ENCODE peak calls at places on chromosomes 4 and X, in ten cellular contexts. One of them, this sample, is unnamed.

GRCh38 chr4:143921160-143921559 is 15.8 kb upstream of the GYPE start:
- DNase-seq in activated T-helper 1 cell treated with anti-CD3 and anti-CD28 coated beads, Interleukin-12 subunit alpha, Interleukin-12 subunit beta, Interleukin-2, Interleukin-4 antibody, amounts not matched to agents 30 ng/mL and 10 ng/mL and 1 ng/mL, durations not matched to agents 14 hours and 24 hours and 36 hours: no peak
- DNase-seq in HEK293T: no peak
- DNase-seq in stimulated activated CD8-positive, alpha-beta memory T cell treated with anti-CD3 and anti-CD28 coated beads, Interleukin-7, amount 100 ng/mL, for 24 hours: no peak
- DNase-seq in GM12864: no peak
- DNase-seq in H9: no peak
- DNase-seq in AG04450: no peak
- DNase-seq in chondrocyte: no peak
- DNase-seq in RPMI8226: no peak
- DNase-seq in body of pancreas: no peak
- DNase-seq in this sample: no peak

GRCh38 chr4:99938243-99938753 is 8.1 kb downstream of the DNAJB14 start:
- DNase-seq in activated T-helper 1 cell treated with anti-CD3 and anti-CD28 coated beads, Interleukin-12 subunit alpha, Interleukin-12 subunit beta, Interleukin-2, Interleukin-4 antibody, amounts not matched to agents 30 ng/mL and 10 ng/mL and 1 ng/mL, durations not matched to agents 14 hours and 24 hours and 36 hours: no peak
- DNase-seq in HEK293T: no peak
- DNase-seq in stimulated activated CD8-positive, alpha-beta memory T cell treated with anti-CD3 and anti-CD28 coated beads, Interleukin-7, amount 100 ng/mL, for 24 hours: no peak
- DNase-seq in GM12864: no peak
- DNase-seq in H9: no peak
- DNase-seq in AG04450: no peak
- DNase-seq in chondrocyte: no peak
- DNase-seq in RPMI8226: no peak
- DNase-seq in body of pancreas: no peak
- DNase-seq in this sample: peak; percentile 6

GRCh38 chr4:158856852-158857251 is 88.0 kb downstream of the FNIP2 start:
- DNase-seq in activated T-helper 1 cell treated with anti-CD3 and anti-CD28 coated beads, Interleukin-12 subunit alpha, Interleukin-12 subunit beta, Interleukin-2, Interleukin-4 antibody, amounts not matched to agents 30 ng/mL and 10 ng/mL and 1 ng/mL, durations not matched to agents 14 hours and 24 hours and 36 hours: no peak
- DNase-seq in HEK293T: peak; percentile 33
- DNase-seq in stimulated activated CD8-positive, alpha-beta memory T cell treated with anti-CD3 and anti-CD28 coated beads, Interleukin-7, amount 100 ng/mL, for 24 hours: no peak
- DNase-seq in GM12864: no peak
- DNase-seq in H9: no peak
- DNase-seq in AG04450: peak; percentile 8
- DNase-seq in chondrocyte: no peak
- DNase-seq in RPMI8226: peak; percentile 3
- DNase-seq in body of pancreas: no peak
- DNase-seq in this sample: peak; percentile 79

GRCh38 chrX:106898462-106898861 is 4.7 kb downstream of the RIPPLY1 start:
- DNase-seq in activated T-helper 1 cell treated with anti-CD3 and anti-CD28 coated beads, Interleukin-12 subunit alpha, Interleukin-12 subunit beta, Interleukin-2, Interleukin-4 antibody, amounts not matched to agents 30 ng/mL and 10 ng/mL and 1 ng/mL, durations not matched to agents 14 hours and 24 hours and 36 hours: no peak
- DNase-seq in HEK293T: peak; percentile 67
- DNase-seq in stimulated activated CD8-positive, alpha-beta memory T cell treated with anti-CD3 and anti-CD28 coated beads, Interleukin-7, amount 100 ng/mL, for 24 hours: no peak
- DNase-seq in GM12864: peak; percentile 10
- DNase-seq in H9: no peak
- DNase-seq in AG04450: no peak
- DNase-seq in chondrocyte: no peak
- DNase-seq in RPMI8226: peak; percentile 37
- DNase-seq in body of pancreas: no peak
- DNase-seq in this sample: peak; percentile 59

GRCh38 chr4:25144870-25145481 is 15.3 kb downstream of the SEPSECS start:
- DNase-seq in activated T-helper 1 cell treated with anti-CD3 and anti-CD28 coated beads, Interleukin-12 subunit alpha, Interleukin-12 subunit beta, Interleukin-2, Interleukin-4 antibody, amounts not matched to agents 30 ng/mL and 10 ng/mL and 1 ng/mL, durations not matched to agents 14 hours and 24 hours and 36 hours: no peak
- DNase-seq in HEK293T: peak; percentile 8
- DNase-seq in stimulated activated CD8-positive, alpha-beta memory T cell treated with anti-CD3 and anti-CD28 coated beads, Interleukin-7, amount 100 ng/mL, for 24 hours: no peak
- DNase-seq in GM12864: no peak
- DNase-seq in H9: no peak
- DNase-seq in AG04450: no peak
- DNase-seq in chondrocyte: no peak
- DNase-seq in RPMI8226: peak; percentile 13
- DNase-seq in body of pancreas: no peak
- DNase-seq in this sample: peak; percentile 50

GRCh38 chrX:36898301-36898700 is 109.9 kb upstream of the FAM47C start:
- DNase-seq in activated T-helper 1 cell treated with anti-CD3 and anti-CD28 coated beads, Interleukin-12 subunit alpha, Interleukin-12 subunit beta, Interleukin-2, Interleukin-4 antibody, amounts not matched to agents 30 ng/mL and 10 ng/mL and 1 ng/mL, durations not matched to agents 14 hours and 24 hours and 36 hours: no peak
- DNase-seq in HEK293T: peak; percentile 20
- DNase-seq in stimulated activated CD8-positive, alpha-beta memory T cell treated with anti-CD3 and anti-CD28 coated beads, Interleukin-7, amount 100 ng/mL, for 24 hours: no peak
- DNase-seq in GM12864: no peak
- DNase-seq in H9: no peak
- DNase-seq in AG04450: no peak
- DNase-seq in chondrocyte: no peak
- DNase-seq in RPMI8226: peak; percentile 3
- DNase-seq in body of pancreas: no peak
- DNase-seq in this sample: peak; percentile 22

GRCh38 chr4:128524311-128524710 is 236.7 kb upstream of the PGRMC2 start:
- DNase-seq in activated T-helper 1 cell treated with anti-CD3 and anti-CD28 coated beads, Interleukin-12 subunit alpha, Interleukin-12 subunit beta, Interleukin-2, Interleukin-4 antibody, amounts not matched to agents 30 ng/mL and 10 ng/mL and 1 ng/mL, durations not matched to agents 14 hours and 24 hours and 36 hours: no peak
- DNase-seq in HEK293T: no peak
- DNase-seq in stimulated activated CD8-positive, alpha-beta memory T cell treated with anti-CD3 and anti-CD28 coated beads, Interleukin-7, amount 100 ng/mL, for 24 hours: no peak
- DNase-seq in GM12864: no peak
- DNase-seq in H9: no peak
- DNase-seq in AG04450: no peak
- DNase-seq in chondrocyte: no peak
- DNase-seq in RPMI8226: no peak
- DNase-seq in body of pancreas: no peak
- DNase-seq in this sample: no peak

GRCh38 chr4:74370912-74371311 is 6.0 kb downstream of the EREG start:
- DNase-seq in activated T-helper 1 cell treated with anti-CD3 and anti-CD28 coated beads, Interleukin-12 subunit alpha, Interleukin-12 subunit beta, Interleukin-2, Interleukin-4 antibody, amounts not matched to agents 30 ng/mL and 10 ng/mL and 1 ng/mL, durations not matched to agents 14 hours and 24 hours and 36 hours: peak; percentile 1
- DNase-seq in HEK293T: peak; percentile 41
- DNase-seq in stimulated activated CD8-positive, alpha-beta memory T cell treated with anti-CD3 and anti-CD28 coated beads, Interleukin-7, amount 100 ng/mL, for 24 hours: no peak
- DNase-seq in GM12864: no peak
- DNase-seq in H9: peak; percentile 61
- DNase-seq in AG04450: no peak
- DNase-seq in chondrocyte: no peak
- DNase-seq in RPMI8226: peak; percentile 47
- DNase-seq in body of pancreas: no peak
- DNase-seq in this sample: peak; percentile 71

GRCh38 chrX:23503835-23504539 is 163.3 kb upstream of the PRDX4 start:
- DNase-seq in activated T-helper 1 cell treated with anti-CD3 and anti-CD28 coated beads, Interleukin-12 subunit alpha, Interleukin-12 subunit beta, Interleukin-2, Interleukin-4 antibody, amounts not matched to agents 30 ng/mL and 10 ng/mL and 1 ng/mL, durations not matched to agents 14 hours and 24 hours and 36 hours: no peak
- DNase-seq in HEK293T: no peak
- DNase-seq in stimulated activated CD8-positive, alpha-beta memory T cell treated with anti-CD3 and anti-CD28 coated beads, Interleukin-7, amount 100 ng/mL, for 24 hours: no peak
- DNase-seq in GM12864: no peak
- DNase-seq in H9: peak; percentile 78
- DNase-seq in AG04450: peak; percentile 2
- DNase-seq in chondrocyte: no peak
- DNase-seq in RPMI8226: no peak
- DNase-seq in body of pancreas: peak; percentile 91
- DNase-seq in this sample: no peak

GRCh38 chrX:19758536-19758935 is 128.9 kb downstream of the SH3KBP1 start:
- DNase-seq in activated T-helper 1 cell treated with anti-CD3 and anti-CD28 coated beads, Interleukin-12 subunit alpha, Interleukin-12 subunit beta, Interleukin-2, Interleukin-4 antibody, amounts not matched to agents 30 ng/mL and 10 ng/mL and 1 ng/mL, durations not matched to agents 14 hours and 24 hours and 36 hours: no peak
- DNase-seq in HEK293T: no peak
- DNase-seq in stimulated activated CD8-positive, alpha-beta memory T cell treated with anti-CD3 and anti-CD28 coated beads, Interleukin-7, amount 100 ng/mL, for 24 hours: no peak
- DNase-seq in GM12864: no peak
- DNase-seq in H9: no peak
- DNase-seq in AG04450: no peak
- DNase-seq in chondrocyte: no peak
- DNase-seq in RPMI8226: no peak
- DNase-seq in body of pancreas: no peak
- DNase-seq in this sample: peak; percentile 61

GRCh38 chrX:2931612-2932011 is 2.5 kb upstream of the ARSD start:
- DNase-seq in activated T-helper 1 cell treated with anti-CD3 and anti-CD28 coated beads, Interleukin-12 subunit alpha, Interleukin-12 subunit beta, Interleukin-2, Interleukin-4 antibody, amounts not matched to agents 30 ng/mL and 10 ng/mL and 1 ng/mL, durations not matched to agents 14 hours and 24 hours and 36 hours: no peak
- DNase-seq in HEK293T: no peak
- DNase-seq in stimulated activated CD8-positive, alpha-beta memory T cell treated with anti-CD3 and anti-CD28 coated beads, Interleukin-7, amount 100 ng/mL, for 24 hours: no peak
- DNase-seq in GM12864: no peak
- DNase-seq in H9: peak; percentile 90
- DNase-seq in AG04450: no peak
- DNase-seq in chondrocyte: no peak
- DNase-seq in RPMI8226: no peak
- DNase-seq in body of pancreas: no peak
- DNase-seq in this sample: no peak

GRCh38 chr4:140884431-140885058 is 128.4 kb upstream of the TBC1D9 start:
- DNase-seq in activated T-helper 1 cell treated with anti-CD3 and anti-CD28 coated beads, Interleukin-12 subunit alpha, Interleukin-12 subunit beta, Interleukin-2, Interleukin-4 antibody, amounts not matched to agents 30 ng/mL and 10 ng/mL and 1 ng/mL, durations not matched to agents 14 hours and 24 hours and 36 hours: peak; percentile 5
- DNase-seq in HEK293T: peak; percentile 69
- DNase-seq in stimulated activated CD8-positive, alpha-beta memory T cell treated with anti-CD3 and anti-CD28 coated beads, Interleukin-7, amount 100 ng/mL, for 24 hours: no peak
- DNase-seq in GM12864: peak; percentile 52
- DNase-seq in H9: peak; percentile 80
- DNase-seq in AG04450: peak; percentile 34
- DNase-seq in chondrocyte: no peak
- DNase-seq in RPMI8226: peak; percentile 69
- DNase-seq in body of pancreas: peak; percentile 16
- DNase-seq in this sample: peak; percentile 85

GRCh38 chr4:107453231-107453630 is 266.8 kb downstream of the PAPSS1 start:
- DNase-seq in activated T-helper 1 cell treated with anti-CD3 and anti-CD28 coated beads, Interleukin-12 subunit alpha, Interleukin-12 subunit beta, Interleukin-2, Interleukin-4 antibody, amounts not matched to agents 30 ng/mL and 10 ng/mL and 1 ng/mL, durations not matched to agents 14 hours and 24 hours and 36 hours: no peak
- DNase-seq in HEK293T: no peak
- DNase-seq in stimulated activated CD8-positive, alpha-beta memory T cell treated with anti-CD3 and anti-CD28 coated beads, Interleukin-7, amount 100 ng/mL, for 24 hours: no peak
- DNase-seq in GM12864: no peak
- DNase-seq in H9: no peak
- DNase-seq in AG04450: no peak
- DNase-seq in chondrocyte: no peak
- DNase-seq in RPMI8226: no peak
- DNase-seq in body of pancreas: no peak
- DNase-seq in this sample: no peak

GRCh38 chr4:4271912-4272311 is 18.0 kb downstream of the LYAR start:
- DNase-seq in activated T-helper 1 cell treated with anti-CD3 and anti-CD28 coated beads, Interleukin-12 subunit alpha, Interleukin-12 subunit beta, Interleukin-2, Interleukin-4 antibody, amounts not matched to agents 30 ng/mL and 10 ng/mL and 1 ng/mL, durations not matched to agents 14 hours and 24 hours and 36 hours: no peak
- DNase-seq in HEK293T: no peak
- DNase-seq in stimulated activated CD8-positive, alpha-beta memory T cell treated with anti-CD3 and anti-CD28 coated beads, Interleukin-7, amount 100 ng/mL, for 24 hours: no peak
- DNase-seq in GM12864: no peak
- DNase-seq in H9: no peak
- DNase-seq in AG04450: no peak
- DNase-seq in chondrocyte: no peak
- DNase-seq in RPMI8226: no peak
- DNase-seq in body of pancreas: no peak
- DNase-seq in this sample: no peak

GRCh38 chr4:186018261-186018660 is 50.7 kb upstream of the TLR3 start:
- DNase-seq in activated T-helper 1 cell treated with anti-CD3 and anti-CD28 coated beads, Interleukin-12 subunit alpha, Interleukin-12 subunit beta, Interleukin-2, Interleukin-4 antibody, amounts not matched to agents 30 ng/mL and 10 ng/mL and 1 ng/mL, durations not matched to agents 14 hours and 24 hours and 36 hours: no peak
- DNase-seq in HEK293T: no peak
- DNase-seq in stimulated activated CD8-positive, alpha-beta memory T cell treated with anti-CD3 and anti-CD28 coated beads, Interleukin-7, amount 100 ng/mL, for 24 hours: no peak
- DNase-seq in GM12864: no peak
- DNase-seq in H9: no peak
- DNase-seq in AG04450: no peak
- DNase-seq in chondrocyte: no peak
- DNase-seq in RPMI8226: no peak
- DNase-seq in body of pancreas: no peak
- DNase-seq in this sample: no peak

GRCh38 chr4:157128395-157128794 is 52.4 kb downstream of the GLRB start:
- DNase-seq in activated T-helper 1 cell treated with anti-CD3 and anti-CD28 coated beads, Interleukin-12 subunit alpha, Interleukin-12 subunit beta, Interleukin-2, Interleukin-4 antibody, amounts not matched to agents 30 ng/mL and 10 ng/mL and 1 ng/mL, durations not matched to agents 14 hours and 24 hours and 36 hours: no peak
- DNase-seq in HEK293T: no peak
- DNase-seq in stimulated activated CD8-positive, alpha-beta memory T cell treated with anti-CD3 and anti-CD28 coated beads, Interleukin-7, amount 100 ng/mL, for 24 hours: no peak
- DNase-seq in GM12864: no peak
- DNase-seq in H9: no peak
- DNase-seq in AG04450: peak; percentile 4
- DNase-seq in chondrocyte: no peak
- DNase-seq in RPMI8226: no peak
- DNase-seq in body of pancreas: peak; percentile 16
- DNase-seq in this sample: peak; percentile 3

GRCh38 chrX:9562851-9563250 is 98.0 kb downstream of the TBL1X start:
- DNase-seq in activated T-helper 1 cell treated with anti-CD3 and anti-CD28 coated beads, Interleukin-12 subunit alpha, Interleukin-12 subunit beta, Interleukin-2, Interleukin-4 antibody, amounts not matched to agents 30 ng/mL and 10 ng/mL and 1 ng/mL, durations not matched to agents 14 hours and 24 hours and 36 hours: no peak
- DNase-seq in HEK293T: no peak
- DNase-seq in stimulated activated CD8-positive, alpha-beta memory T cell treated with anti-CD3 and anti-CD28 coated beads, Interleukin-7, amount 100 ng/mL, for 24 hours: no peak
- DNase-seq in GM12864: no peak
- DNase-seq in H9: no peak
- DNase-seq in AG04450: peak; percentile 71
- DNase-seq in chondrocyte: no peak
- DNase-seq in RPMI8226: no peak
- DNase-seq in body of pancreas: no peak
- DNase-seq in this sample: no peak

GRCh38 chr4:175309041-175309440 is 390.9 kb downstream of the ADAM29 start:
- DNase-seq in activated T-helper 1 cell treated with anti-CD3 and anti-CD28 coated beads, Interleukin-12 subunit alpha, Interleukin-12 subunit beta, Interleukin-2, Interleukin-4 antibody, amounts not matched to agents 30 ng/mL and 10 ng/mL and 1 ng/mL, durations not matched to agents 14 hours and 24 hours and 36 hours: no peak
- DNase-seq in HEK293T: no peak
- DNase-seq in stimulated activated CD8-positive, alpha-beta memory T cell treated with anti-CD3 and anti-CD28 coated beads, Interleukin-7, amount 100 ng/mL, for 24 hours: no peak
- DNase-seq in GM12864: no peak
- DNase-seq in H9: no peak
- DNase-seq in AG04450: no peak
- DNase-seq in chondrocyte: no peak
- DNase-seq in RPMI8226: no peak
- DNase-seq in body of pancreas: no peak
- DNase-seq in this sample: no peak

GRCh38 chrX:24147165-24147564 is 2.4 kb upstream of the ZFX start:
- DNase-seq in activated T-helper 1 cell treated with anti-CD3 and anti-CD28 coated beads, Interleukin-12 subunit alpha, Interleukin-12 subunit beta, Interleukin-2, Interleukin-4 antibody, amounts not matched to agents 30 ng/mL and 10 ng/mL and 1 ng/mL, durations not matched to agents 14 hours and 24 hours and 36 hours: no peak
- DNase-seq in HEK293T: no peak
- DNase-seq in stimulated activated CD8-positive, alpha-beta memory T cell treated with anti-CD3 and anti-CD28 coated beads, Interleukin-7, amount 100 ng/mL, for 24 hours: no peak
- DNase-seq in GM12864: no peak
- DNase-seq in H9: no peak
- DNase-seq in AG04450: no peak
- DNase-seq in chondrocyte: no peak
- DNase-seq in RPMI8226: no peak
- DNase-seq in body of pancreas: no peak
- DNase-seq in this sample: no peak

GRCh38 chr4:128973384-128973783 is 120.0 kb downstream of the SCLT1 start:
- DNase-seq in activated T-helper 1 cell treated with anti-CD3 and anti-CD28 coated beads, Interleukin-12 subunit alpha, Interleukin-12 subunit beta, Interleukin-2, Interleukin-4 antibody, amounts not matched to agents 30 ng/mL and 10 ng/mL and 1 ng/mL, durations not matched to agents 14 hours and 24 hours and 36 hours: no peak
- DNase-seq in HEK293T: no peak
- DNase-seq in stimulated activated CD8-positive, alpha-beta memory T cell treated with anti-CD3 and anti-CD28 coated beads, Interleukin-7, amount 100 ng/mL, for 24 hours: no peak
- DNase-seq in GM12864: no peak
- DNase-seq in H9: no peak
- DNase-seq in AG04450: no peak
- DNase-seq in chondrocyte: no peak
- DNase-seq in RPMI8226: no peak
- DNase-seq in body of pancreas: no peak
- DNase-seq in this sample: no peak

GRCh38 chr4:37685211-37685725 is 908 bp downstream of the RELL1 start:
- DNase-seq in activated T-helper 1 cell treated with anti-CD3 and anti-CD28 coated beads, Interleukin-12 subunit alpha, Interleukin-12 subunit beta, Interleukin-2, Interleukin-4 antibody, amounts not matched to agents 30 ng/mL and 10 ng/mL and 1 ng/mL, durations not matched to agents 14 hours and 24 hours and 36 hours: peak; percentile 52
- DNase-seq in HEK293T: no peak
- DNase-seq in stimulated activated CD8-positive, alpha-beta memory T cell treated with anti-CD3 and anti-CD28 coated beads, Interleukin-7, amount 100 ng/mL, for 24 hours: no peak
- DNase-seq in GM12864: no peak
- DNase-seq in H9: no peak
- DNase-seq in AG04450: peak; percentile 37
- DNase-seq in chondrocyte: no peak
- DNase-seq in RPMI8226: peak; percentile 23
- DNase-seq in body of pancreas: no peak
- DNase-seq in this sample: peak; percentile 77

GRCh38 chr4:150664935-150665334 is 83.0 kb downstream of the MAB21L2 start:
- DNase-seq in activated T-helper 1 cell treated with anti-CD3 and anti-CD28 coated beads, Interleukin-12 subunit alpha, Interleukin-12 subunit beta, Interleukin-2, Interleukin-4 antibody, amounts not matched to agents 30 ng/mL and 10 ng/mL and 1 ng/mL, durations not matched to agents 14 hours and 24 hours and 36 hours: no peak
- DNase-seq in HEK293T: no peak
- DNase-seq in stimulated activated CD8-positive, alpha-beta memory T cell treated with anti-CD3 and anti-CD28 coated beads, Interleukin-7, amount 100 ng/mL, for 24 hours: no peak
- DNase-seq in GM12864: no peak
- DNase-seq in H9: no peak
- DNase-seq in AG04450: no peak
- DNase-seq in chondrocyte: no peak
- DNase-seq in RPMI8226: no peak
- DNase-seq in body of pancreas: no peak
- DNase-seq in this sample: no peak